ENCODE peak calls at places on chromosomes 2 and 18, in eight cellular contexts. T is adrenal gland, G is IMR-90, R is stomach, M is Peyer's patch, C is K562, F is astrocyte, X is foreskin keratinocyte. Y is an unnamed sample.

GRCh38 chr2:8527676-8528075 is 154.2 kb upstream of the ID2 start:
- DNase-seq in T (no peak), X (no peak), M (no peak), F (no peak), G (no peak), R (no peak), C (no peak), Y (no peak)

GRCh38 chr18:7601936-7602335 is 34.8 kb downstream of the PTPRM start:
- DNase-seq in X (no peak), G (no peak), T (no peak), M (no peak), R (no peak), C (no peak), F (no peak), Y (no peak)

GRCh38 chr18:47970664-47971523 is 40.4 kb upstream of the SMAD2 start:
- DNase-seq in F (no peak), G (no peak), T (no peak), M (no peak), R (no peak), X (no peak), C (no peak), Y (no peak)

GRCh38 chr2:239148495-239149200 is 252.2 kb downstream of the HDAC4 start:
- DNase-seq in X (no peak), M (no peak), G (no peak), R (no peak), T (peak; percentile 6), F (no peak), C (no peak), Y (no peak)

GRCh38 chr2:60957643-60958042 is 59.9 kb upstream of the PEX13 start:
- DNase-seq in M (no peak), C (no peak), G (no peak), F (no peak), T (no peak), X (peak; percentile 85), R (peak; percentile 72), Y (no peak)

GRCh38 chr2:163462993-163463392 is 272.8 kb downstream of the FIGN start:
- DNase-seq in X (no peak), F (no peak), C (no peak), G (no peak), R (no peak), T (no peak), M (no peak), Y (no peak)

GRCh38 chr18:24797987-24798386 is 337.6 kb downstream of the HRH4 start:
- DNase-seq in G (no peak), M (no peak), T (no peak), C (no peak), R (no peak), X (no peak), F (no peak), Y (no peak)

GRCh38 chr2:74142340-74142739 is 5.4 kb downstream of the BOLA3 start:
- DNase-seq in C (peak; percentile 60), X (no peak), T (no peak), R (no peak), F (no peak), G (no peak), M (no peak), Y (no peak)

GRCh38 chr18:55090566-55091187 is 131.4 kb upstream of the CCDC68 start:
- DNase-seq in X (no peak), C (no peak), T (no peak), R (no peak), G (peak; percentile 5), F (peak; percentile 62), M (no peak), Y (no peak)

GRCh38 chr2:24304098-24304497 is 56.2 kb downstream of the ITSN2 start:
- DNase-seq in F (peak; percentile 76), X (peak; percentile 68), G (peak; percentile 97), M (no peak), R (no peak), T (peak; percentile 94), C (no peak), Y (peak; percentile 73)

GRCh38 chr18:44909191-44909719 is 228.6 kb downstream of the SETBP1 start:
- DNase-seq in C (no peak), R (no peak), T (no peak), M (peak; percentile 22), F (no peak), X (peak; percentile 40), G (no peak), Y (no peak)

GRCh38 chr2:35871672-35872071 is 483.9 kb upstream of the CRIM1 start:
- DNase-seq in R (no peak), T (no peak), F (no peak), M (no peak), X (no peak), G (no peak), C (no peak), Y (no peak)

GRCh38 chr18:24068945-24069693 is 54.6 kb downstream of the TTC39C start:
- DNase-seq in M (no peak), R (no peak), T (no peak), G (no peak), C (no peak), X (no peak), F (no peak), Y (no peak)

GRCh38 chr18:9910709-9911108 is 3.1 kb upstream of the VAPA start:
- DNase-seq in F (no peak), G (no peak), R (no peak), M (no peak), T (no peak), X (no peak), C (no peak), Y (no peak)

GRCh38 chr2:189548686-189549439 is 31.7 kb downstream of the SLC40A1 start:
- DNase-seq in M (no peak), C (peak; percentile 18), X (peak; percentile 26), R (no peak), T (no peak), F (no peak), G (peak; percentile 46), Y (no peak)

GRCh38 chr2:236646871-236647270 is 77.2 kb downstream of the ACKR3 start:
- DNase-seq in C (no peak), M (no peak), G (no peak), R (no peak), T (no peak), F (no peak), X (no peak), Y (no peak)

GRCh38 chr18:40179647-40180175 is 1775.3 kb upstream of the PIK3C3 start:
- DNase-seq in G (peak; percentile 0), M (no peak), T (no peak), C (no peak), R (no peak), F (peak; percentile 1), X (no peak), Y (no peak)

GRCh38 chr2:44825702-44826101 is 115.8 kb upstream of the SIX3 start:
- DNase-seq in F (no peak), R (no peak), C (no peak), G (no peak), T (no peak), X (no peak), M (no peak), Y (no peak)

GRCh38 chr2:221422516-221423211 is 149.4 kb downstream of the EPHA4 start:
- DNase-seq in C (no peak), M (no peak), T (no peak), F (peak; percentile 71), G (peak; percentile 52), X (no peak), R (no peak), Y (no peak)

GRCh38 chr18:59742325-59743111 is 45.3 kb upstream of the CCBE1 start:
- DNase-seq in M (no peak), T (no peak), X (no peak), R (no peak), C (no peak), F (peak; percentile 80), G (peak; percentile 62), Y (no peak)

GRCh38 chr18:79503891-79504475 is 108.3 kb downstream of the NFATC1 start:
- DNase-seq in C (no peak), T (peak; percentile 2), X (no peak), F (no peak), G (no peak), R (no peak), M (no peak), Y (no peak)

GRCh38 chr2:14303366-14304115 is 329.0 kb upstream of the LRATD1 start:
- DNase-seq in T (no peak), M (no peak), C (no peak), F (no peak), G (no peak), R (no peak), X (peak; percentile 11), Y (no peak)

GRCh38 chr18:4842287-4842686 is 354.8 kb downstream of the AKAIN1 start:
- DNase-seq in R (no peak), F (no peak), T (no peak), X (peak; percentile 95), G (no peak), C (no peak), M (no peak), Y (no peak)

DNA sequence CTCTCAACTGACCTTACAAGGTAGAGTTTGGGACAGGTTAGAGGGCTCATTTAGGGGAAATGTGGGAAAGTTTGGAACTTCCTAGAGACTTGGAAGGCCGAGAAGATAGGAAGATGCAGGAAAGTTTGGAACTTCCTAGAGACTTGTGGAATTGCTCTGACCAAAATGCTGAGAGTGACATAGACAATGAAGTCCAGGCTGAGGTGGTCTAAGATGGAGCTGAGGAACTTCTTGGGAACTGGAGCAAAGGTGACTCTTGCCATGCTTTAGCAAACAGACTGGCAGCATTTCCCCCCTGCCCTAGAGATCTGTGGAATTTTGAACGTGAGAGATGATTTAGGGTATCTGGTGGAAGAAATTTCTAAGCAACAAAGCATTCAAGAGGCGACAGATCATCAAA is 258.9 kb upstream of the GULP1 start:
- DNase-seq in R (no peak), M (no peak), G (no peak), C (no peak), T (no peak), F (no peak), X (no peak), Y (no peak)
- H3K4me1 ChIP-seq in R (no peaks in the 10 kb centered on the region), M (no peaks in the 10 kb centered on the region), G (no peaks in the 10 kb centered on the region), C (no peaks in the 10 kb centered on the region), T (no peaks in the 10 kb centered on the region), F (no peaks in the 10 kb centered on the region), X (no peaks in the 10 kb centered on the region), Y (no peaks in the 10 kb centered on the region)

DNA sequence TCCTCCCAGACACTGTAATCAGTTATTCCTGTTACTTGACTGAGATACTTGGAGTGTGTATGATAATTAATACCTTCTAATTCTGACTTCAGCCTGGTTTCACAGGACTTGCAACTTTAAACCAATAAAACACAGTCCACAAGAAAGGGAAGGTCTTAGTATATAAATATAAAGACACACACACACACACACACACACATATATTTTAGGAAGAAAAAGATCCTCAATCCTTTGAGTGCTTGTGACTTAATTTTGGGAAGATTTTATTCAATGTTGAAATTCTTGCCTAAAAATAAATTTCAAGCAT is 700 bp upstream of the VPS54 start:
- DNase-seq in F (peak; percentile 44), R (no peak), G (no peak), X (peak; percentile 54), C (no peak), M (no peak), T (no peak), Y (no peak)
- H3K4me1 ChIP-seq in F (peaks cover 5% of the 10 kb centered on the region), R (peaks cover 40% of the 10 kb centered on the region), G (peaks cover 7% of the 10 kb centered on the region), X (peaks cover 17% of the 10 kb centered on the region), C (peaks cover 12% of the 10 kb centered on the region), M (no peaks in the 10 kb centered on the region), T (peaks cover 6% of the 10 kb centered on the region), Y (peaks cover 39% of the 10 kb centered on the region)

GRCh38 chr2:196187898-196188458 is 16.6 kb upstream of the STK17B start:
- DNase-seq in C (no peak), F (no peak), G (no peak), R (no peak), M (no peak), X (no peak), T (no peak), Y (no peak)
- H3K4me1 ChIP-seq in C (no peaks in the 10 kb centered on the region), F (no peaks in the 10 kb centered on the region), G (no peaks in the 10 kb centered on the region), R (no peaks in the 10 kb centered on the region), M (no peaks in the 10 kb centered on the region), X (no peaks in the 10 kb centered on the region), T (no peaks in the 10 kb centered on the region), Y (no peaks in the 10 kb centered on the region)

GRCh38 chr2:85745619-85746018 is 8.2 kb upstream of the ATOH8 start:
- DNase-seq in X (no peak), R (no peak), C (no peak), M (no peak), T (no peak), G (no peak), F (no peak), Y (no peak)
- H3K4me1 ChIP-seq in X (peaks cover 5% of the 10 kb centered on the region), R (peaks cover 56% of the 10 kb centered on the region), C (no peaks in the 10 kb centered on the region), M (no peaks in the 10 kb centered on the region), T (peaks cover 18% of the 10 kb centered on the region), G (peaks cover 43% of the 10 kb centered on the region), F (peaks cover 45% of the 10 kb centered on the region), Y (peaks cover 90% of the 10 kb centered on the region)

Y was measured in thoracic aorta.